ENCODE peak calls at places on chromosomes 5 and 9, in nine cellular contexts. One of them, this sample, is unnamed.
A peak's percentile ranks its signal among the peaks of the same experiment; 100 is the strongest.

GRCh38 chr5:87120518-87121314 is 147.0 kb upstream of the RASA1 start:
- DNase-seq in activated CD8-positive, alpha-beta memory T cell treated with anti-CD3 and anti-CD28 coated beads, Interleukin-2, amount 50 U/mL, for 48 hours: no peak
- DNase-seq in left lung: no peak
- DNase-seq in hippocampal formation: no peak
- DNase-seq in ecto neural progenitor cell: no peak
- DNase-seq in T-helper 22 cell: no peak
- DNase-seq in A549: no peak
- DNase-seq in MM.1S: peak; percentile 74
- DNase-seq in WTC11: no peak
- DNase-seq in this sample: no peak

GRCh38 chr9:75053869-75054268 is 25.8 kb upstream of the CARNMT1 start:
- DNase-seq in hippocampal formation: no peak
- DNase-seq in activated CD8-positive, alpha-beta memory T cell treated with anti-CD3 and anti-CD28 coated beads, Interleukin-2, amount 50 U/mL, for 48 hours: no peak
- DNase-seq in A549: no peak
- DNase-seq in MM.1S: peak; percentile 50
- DNase-seq in T-helper 22 cell: no peak
- DNase-seq in left lung: no peak
- DNase-seq in ecto neural progenitor cell: no peak
- DNase-seq in WTC11: no peak
- DNase-seq in this sample: no peak

GRCh38 chr9:34989946-34990635 is 546 bp downstream of the DNAJB5 start:
- DNase-seq in WTC11: peak; percentile 87
- DNase-seq in MM.1S: peak; percentile 43
- DNase-seq in T-helper 22 cell: peak; percentile 47
- DNase-seq in activated CD8-positive, alpha-beta memory T cell treated with anti-CD3 and anti-CD28 coated beads, Interleukin-2, amount 50 U/mL, for 48 hours: peak; percentile 62
- DNase-seq in left lung: peak; percentile 68
- DNase-seq in hippocampal formation: no peak
- DNase-seq in ecto neural progenitor cell: peak; percentile 88
- DNase-seq in A549: no peak
- DNase-seq in this sample: peak; percentile 55

GRCh38 chr5:72156921-72157320 is 49.6 kb downstream of the MAP1B start:
- DNase-seq in hippocampal formation: no peak
- DNase-seq in left lung: no peak
- DNase-seq in WTC11: no peak
- DNase-seq in T-helper 22 cell: no peak
- DNase-seq in activated CD8-positive, alpha-beta memory T cell treated with anti-CD3 and anti-CD28 coated beads, Interleukin-2, amount 50 U/mL, for 48 hours: no peak
- DNase-seq in MM.1S: no peak
- DNase-seq in A549: no peak
- DNase-seq in ecto neural progenitor cell: no peak
- DNase-seq in this sample: no peak

GRCh38 chr5:106314221-106314824 is 1356.4 kb downstream of the EFNA5 start:
- DNase-seq in ecto neural progenitor cell: no peak
- DNase-seq in A549: no peak
- DNase-seq in left lung: no peak
- DNase-seq in hippocampal formation: no peak
- DNase-seq in T-helper 22 cell: no peak
- DNase-seq in activated CD8-positive, alpha-beta memory T cell treated with anti-CD3 and anti-CD28 coated beads, Interleukin-2, amount 50 U/mL, for 48 hours: no peak
- DNase-seq in WTC11: no peak
- DNase-seq in MM.1S: no peak
- DNase-seq in this sample: no peak

GRCh38 chr9:112006361-112007020 is 109.9 kb downstream of the UGCG start:
- DNase-seq in MM.1S: no peak
- DNase-seq in T-helper 22 cell: no peak
- DNase-seq in left lung: no peak
- DNase-seq in activated CD8-positive, alpha-beta memory T cell treated with anti-CD3 and anti-CD28 coated beads, Interleukin-2, amount 50 U/mL, for 48 hours: no peak
- DNase-seq in hippocampal formation: no peak
- DNase-seq in ecto neural progenitor cell: peak; percentile 60
- DNase-seq in A549: no peak
- DNase-seq in WTC11: no peak
- DNase-seq in this sample: no peak

GRCh38 chr5:25414746-25415145 is 770.0 kb upstream of the CDH10 start:
- DNase-seq in WTC11: no peak
- DNase-seq in activated CD8-positive, alpha-beta memory T cell treated with anti-CD3 and anti-CD28 coated beads, Interleukin-2, amount 50 U/mL, for 48 hours: no peak
- DNase-seq in MM.1S: no peak
- DNase-seq in ecto neural progenitor cell: no peak
- DNase-seq in T-helper 22 cell: no peak
- DNase-seq in A549: no peak
- DNase-seq in hippocampal formation: no peak
- DNase-seq in left lung: no peak
- DNase-seq in this sample: no peak

GRCh38 chr9:95425910-95426551 is 90.7 kb downstream of the PTCH1 start:
- DNase-seq in MM.1S: peak; percentile 42
- DNase-seq in left lung: no peak
- DNase-seq in hippocampal formation: no peak
- DNase-seq in T-helper 22 cell: no peak
- DNase-seq in A549: peak; percentile 77
- DNase-seq in WTC11: peak; percentile 41
- DNase-seq in ecto neural progenitor cell: no peak
- DNase-seq in activated CD8-positive, alpha-beta memory T cell treated with anti-CD3 and anti-CD28 coated beads, Interleukin-2, amount 50 U/mL, for 48 hours: peak; percentile 63
- DNase-seq in this sample: peak; percentile 68

GRCh38 chr9:4904322-4905134 is 80.5 kb upstream of the JAK2 start:
- DNase-seq in MM.1S: no peak
- DNase-seq in T-helper 22 cell: no peak
- DNase-seq in WTC11: no peak
- DNase-seq in A549: no peak
- DNase-seq in hippocampal formation: no peak
- DNase-seq in ecto neural progenitor cell: no peak
- DNase-seq in left lung: no peak
- DNase-seq in activated CD8-positive, alpha-beta memory T cell treated with anti-CD3 and anti-CD28 coated beads, Interleukin-2, amount 50 U/mL, for 48 hours: no peak
- DNase-seq in this sample: peak; percentile 86

GRCh38 chr5:127290946-127291763 is 559 bp downstream of the MEGF10 start:
- DNase-seq in hippocampal formation: peak; percentile 31
- DNase-seq in left lung: no peak
- DNase-seq in WTC11: peak; percentile 35
- DNase-seq in ecto neural progenitor cell: no peak
- DNase-seq in activated CD8-positive, alpha-beta memory T cell treated with anti-CD3 and anti-CD28 coated beads, Interleukin-2, amount 50 U/mL, for 48 hours: no peak
- DNase-seq in MM.1S: no peak
- DNase-seq in A549: no peak
- DNase-seq in T-helper 22 cell: no peak
- DNase-seq in this sample: no peak

GRCh38 chr5:109619661-109620060 is 70.1 kb upstream of the MAN2A1 start:
- DNase-seq in ecto neural progenitor cell: no peak
- DNase-seq in T-helper 22 cell: no peak
- DNase-seq in left lung: no peak
- DNase-seq in hippocampal formation: peak; percentile 42
- DNase-seq in MM.1S: no peak
- DNase-seq in WTC11: no peak
- DNase-seq in A549: no peak
- DNase-seq in activated CD8-positive, alpha-beta memory T cell treated with anti-CD3 and anti-CD28 coated beads, Interleukin-2, amount 50 U/mL, for 48 hours: no peak
- DNase-seq in this sample: no peak

GRCh38 chr5:172926796-172927195 is 32.4 kb upstream of the RPL26L1 start:
- DNase-seq in MM.1S: no peak
- DNase-seq in ecto neural progenitor cell: no peak
- DNase-seq in activated CD8-positive, alpha-beta memory T cell treated with anti-CD3 and anti-CD28 coated beads, Interleukin-2, amount 50 U/mL, for 48 hours: no peak
- DNase-seq in left lung: no peak
- DNase-seq in WTC11: no peak
- DNase-seq in T-helper 22 cell: no peak
- DNase-seq in A549: no peak
- DNase-seq in hippocampal formation: no peak
- DNase-seq in this sample: no peak

GRCh38 chr5:167587768-167588167 is 703.7 kb upstream of the WWC1 start:
- DNase-seq in ecto neural progenitor cell: peak; percentile 58
- DNase-seq in A549: peak; percentile 40
- DNase-seq in hippocampal formation: no peak
- DNase-seq in T-helper 22 cell: no peak
- DNase-seq in WTC11: peak; percentile 47
- DNase-seq in left lung: no peak
- DNase-seq in MM.1S: no peak
- DNase-seq in activated CD8-positive, alpha-beta memory T cell treated with anti-CD3 and anti-CD28 coated beads, Interleukin-2, amount 50 U/mL, for 48 hours: no peak
- DNase-seq in this sample: no peak

GRCh38 chr5:155080721-155081120 is 67.2 kb downstream of the KIF4B start:
- DNase-seq in A549: no peak
- DNase-seq in hippocampal formation: no peak
- DNase-seq in activated CD8-positive, alpha-beta memory T cell treated with anti-CD3 and anti-CD28 coated beads, Interleukin-2, amount 50 U/mL, for 48 hours: no peak
- DNase-seq in WTC11: no peak
- DNase-seq in ecto neural progenitor cell: no peak
- DNase-seq in T-helper 22 cell: no peak
- DNase-seq in left lung: no peak
- DNase-seq in MM.1S: no peak
- DNase-seq in this sample: no peak

GRCh38 chr9:26723486-26723885 is 169.1 kb downstream of the CAAP1 start:
- DNase-seq in T-helper 22 cell: no peak
- DNase-seq in ecto neural progenitor cell: peak; percentile 83
- DNase-seq in left lung: no peak
- DNase-seq in activated CD8-positive, alpha-beta memory T cell treated with anti-CD3 and anti-CD28 coated beads, Interleukin-2, amount 50 U/mL, for 48 hours: peak; percentile 57
- DNase-seq in A549: peak; percentile 44
- DNase-seq in hippocampal formation: no peak
- DNase-seq in MM.1S: no peak
- DNase-seq in WTC11: peak; percentile 90
- DNase-seq in this sample: no peak

GRCh38 chr5:149228610-149229297 is 42.9 kb upstream of the AFAP1L1 start:
- DNase-seq in A549: peak; percentile 74
- DNase-seq in WTC11: no peak
- DNase-seq in T-helper 22 cell: no peak
- DNase-seq in ecto neural progenitor cell: no peak
- DNase-seq in left lung: no peak
- DNase-seq in MM.1S: no peak
- DNase-seq in activated CD8-positive, alpha-beta memory T cell treated with anti-CD3 and anti-CD28 coated beads, Interleukin-2, amount 50 U/mL, for 48 hours: no peak
- DNase-seq in hippocampal formation: no peak
- DNase-seq in this sample: no peak

GRCh38 chr5:179143446-179143845 is 83.3 kb downstream of the ZNF354C start:
- DNase-seq in hippocampal formation: no peak
- DNase-seq in left lung: no peak
- DNase-seq in ecto neural progenitor cell: no peak
- DNase-seq in WTC11: peak; percentile 60
- DNase-seq in activated CD8-positive, alpha-beta memory T cell treated with anti-CD3 and anti-CD28 coated beads, Interleukin-2, amount 50 U/mL, for 48 hours: no peak
- DNase-seq in MM.1S: peak; percentile 13
- DNase-seq in A549: no peak
- DNase-seq in T-helper 22 cell: no peak
- DNase-seq in this sample: no peak

GRCh38 chr9:136899196-136899595 is 12.9 kb downstream of the TRAF2 start:
- DNase-seq in ecto neural progenitor cell: no peak
- DNase-seq in activated CD8-positive, alpha-beta memory T cell treated with anti-CD3 and anti-CD28 coated beads, Interleukin-2, amount 50 U/mL, for 48 hours: no peak
- DNase-seq in hippocampal formation: no peak
- DNase-seq in MM.1S: peak; percentile 93
- DNase-seq in A549: peak; percentile 43
- DNase-seq in WTC11: no peak
- DNase-seq in T-helper 22 cell: no peak
- DNase-seq in left lung: no peak
- DNase-seq in this sample: no peak

This sample was measured in NCI-H1092 treated with DMSO at 0.1 percent for 48 hours.